ENCODE peak calls at places on chromosomes 11 and 22, in ten cellular contexts. T is transverse colon, X is HCT116, L is endothelial cell of umbilical vein, Z is spleen, J is Panc1, V is stomach, C is GM12878, D is SK-N-SH, N is sigmoid colon. I is an unnamed sample. For H3K9me3, the result is how much of the 10 kb centered on the place peaks cover.

GRCh38 chr11:94681852-94682251 is 86.3 kb upstream of the AMOTL1 start:
- DNase-seq in T (no peak), J (no peak), Z (no peak), N (no peak), X (no peak), C (no peak), V (no peak), D (no peak), L (no peak), I (no peak)

GRCh38 chr11:60367009-60367408 is 11.3 kb upstream of the MS4A7 start:
- DNase-seq in V (no peak), J (no peak), Z (no peak), C (peak), N (no peak), T (no peak), D (no peak), X (no peak), L (no peak), I (no peak)

GRCh38 chr22:49769691-49770315 is 57.9 kb downstream of the BRD1 start:
- DNase-seq in T (peak), V (no peak), D (no peak), X (no peak), J (no peak), N (peak), L (no peak), C (no peak), Z (peak), I (no peak)

GRCh38 chr22:41288245-41288946 is 2.4 kb upstream of the RANGAP1 start:
- DNase-seq in D (no peak), C (no peak), Z (no peak), L (peak), N (peak), J (peak), T (peak), X (peak), V (peak), I (no peak)

GRCh38 chr11:75503531-75504099 is 22.1 kb downstream of the GDPD5 start:
- DNase-seq in T (peak), C (no peak), V (no peak), D (no peak), Z (no peak), J (no peak), X (no peak), N (no peak), L (no peak), I (no peak)

GRCh38 chr11:122020902-122021301 is 95.1 kb downstream of the BLID start:
- DNase-seq in X (no peak), J (no peak), Z (no peak), D (peak), V (no peak), L (peak), T (no peak), C (no peak), N (no peak), I (no peak)

GRCh38 chr11:45091563-45092392 is 54.7 kb upstream of the PRDM11 start:
- DNase-seq in X (no peak), T (no peak), C (no peak), D (no peak), V (no peak), Z (peak), L (peak), N (peak), J (no peak), I (no peak)

GRCh38 chr22:50146440-50147228 is 23.9 kb upstream of the PANX2 start:
- DNase-seq in C (no peak), V (peak), L (no peak), J (no peak), N (peak), D (peak), T (peak), X (peak), Z (no peak), I (no peak)

GRCh38 chr11:12600829-12601228 is 73.4 kb upstream of the TEAD1 start:
- DNase-seq in J (no peak), N (no peak), D (no peak), C (no peak), T (no peak), Z (no peak), L (no peak), V (no peak), X (no peak), I (no peak)

GRCh38 chr11:76600124-76600655 is 70.4 kb downstream of the LRRC32 start:
- DNase-seq in C (no peak), N (no peak), V (no peak), T (no peak), Z (no peak), L (no peak), J (no peak), D (no peak), X (no peak), I (peak)

GRCh38 chr11:27912916-27913315 is 195.0 kb downstream of the KIF18A start:
- DNase-seq in T (no peak), X (no peak), C (no peak), L (no peak), D (no peak), N (no peak), Z (no peak), V (no peak), J (no peak), I (no peak)

GRCh38 chr22:42490244-42490832 is 29.3 kb downstream of the RRP7A start:
- DNase-seq in Z (peak), N (no peak), L (no peak), J (no peak), V (peak), T (no peak), D (no peak), C (no peak), X (no peak), I (no peak)

GRCh38 chr11:43866520-43866919 is 14.1 kb upstream of the ALKBH3 start:
- DNase-seq in V (no peak), D (no peak), C (no peak), J (no peak), T (no peak), Z (no peak), N (no peak), X (no peak), L (peak), I (no peak)

GRCh38 chr11:118915941-118916841 is 9.5 kb downstream of the BCL9L start:
- DNase-seq in C (no peak), V (no peak), J (no peak), T (no peak), N (peak), D (no peak), Z (no peak), X (no peak), L (no peak), I (no peak)

DNA sequence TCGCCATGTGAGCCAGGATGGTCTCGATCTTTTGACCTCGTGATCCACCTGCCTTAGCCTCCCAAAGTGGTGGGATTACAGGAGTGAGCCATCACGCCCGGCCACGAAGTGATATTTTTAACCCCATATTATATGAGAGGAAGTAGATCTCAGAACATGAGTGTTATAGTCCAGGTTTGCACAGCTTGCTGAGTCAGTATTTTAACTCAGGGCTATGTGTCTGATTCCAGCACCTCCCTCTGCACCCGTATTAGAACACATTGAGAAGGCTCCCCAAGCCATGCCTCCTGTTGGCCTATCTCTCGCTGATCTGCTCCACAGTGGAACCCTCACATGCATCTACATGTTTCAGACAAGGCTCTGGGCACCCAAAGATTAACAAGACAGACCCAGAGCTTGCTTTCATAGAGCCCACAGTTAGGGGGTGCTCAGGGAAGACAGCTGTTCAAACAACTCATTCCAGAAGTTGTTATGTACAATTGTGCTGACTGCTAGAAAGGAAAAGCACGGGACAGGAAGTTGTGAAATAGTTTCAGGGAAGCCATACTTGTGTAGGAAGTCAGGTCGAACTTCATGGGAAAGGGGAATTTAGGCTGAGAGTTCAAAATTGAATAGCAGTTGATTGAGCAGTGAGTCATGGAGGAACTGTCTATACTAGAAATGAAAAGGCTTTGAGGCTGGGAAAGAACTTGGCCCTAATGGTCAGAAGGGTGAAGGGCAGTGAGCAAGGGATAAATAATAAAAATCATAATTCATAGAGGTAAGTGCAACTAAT is 49.3 kb upstream of the CLPB start:
- DNase-seq in D (no peak), V (no peak), Z (no peak), N (no peak), T (no peak), X (no peak), C (no peak), J (peak), L (peak), I (no peak)
- TF ChIP-seq POLR2AphosphoS5 in D (no peak), V (peak), Z (no peak), N (no peak), T (no peak), X (no peak), C (no peak), J (no peak), L (peak), I (peak)

DNA sequence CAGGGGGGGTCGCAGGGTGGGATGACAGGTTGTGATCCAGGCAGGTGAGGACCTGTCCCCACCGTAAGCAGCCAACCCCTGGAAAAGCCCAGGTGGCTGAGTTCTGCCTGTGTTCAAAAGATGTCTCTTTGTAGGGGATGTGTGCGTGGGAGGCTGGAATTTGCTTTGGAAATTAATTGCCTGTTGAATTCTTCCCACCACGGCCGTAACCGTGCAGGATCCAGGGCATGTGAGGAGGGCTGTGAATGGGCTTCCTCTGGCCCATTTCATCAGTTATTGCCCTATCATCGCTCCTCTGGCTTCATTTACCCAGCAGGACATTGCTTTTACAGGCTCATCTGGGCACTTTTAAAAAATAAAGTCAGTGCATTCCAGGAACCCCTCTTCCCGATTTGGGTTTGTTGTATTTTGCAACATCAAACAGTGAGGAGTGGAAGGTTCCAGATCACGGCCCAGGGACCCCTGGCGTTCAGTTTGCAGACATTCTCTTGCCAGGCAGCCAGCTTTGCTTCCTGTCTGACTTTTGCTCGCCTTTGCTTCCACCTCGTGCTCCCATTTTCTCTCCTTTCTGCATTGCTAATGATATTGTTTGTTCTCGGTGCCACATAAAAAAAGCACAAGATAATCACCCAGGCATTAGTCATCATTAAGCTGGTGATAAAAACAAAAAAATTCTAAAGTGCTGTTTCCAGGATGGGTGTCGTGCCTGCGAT is 1306.6 kb downstream of the BRD1 start:
- DNase-seq in D (no peak), J (no peak), Z (no peak), V (no peak), N (no peak), T (no peak), X (no peak), C (no peak), L (no peak), I (no peak)
- H3K9me3 ChIP-seq in D (under half), J (under half), Z (under half), V (under half), N (under half), T (under half), X (under half), C (under half), L (under half), I (under half)

DNA sequence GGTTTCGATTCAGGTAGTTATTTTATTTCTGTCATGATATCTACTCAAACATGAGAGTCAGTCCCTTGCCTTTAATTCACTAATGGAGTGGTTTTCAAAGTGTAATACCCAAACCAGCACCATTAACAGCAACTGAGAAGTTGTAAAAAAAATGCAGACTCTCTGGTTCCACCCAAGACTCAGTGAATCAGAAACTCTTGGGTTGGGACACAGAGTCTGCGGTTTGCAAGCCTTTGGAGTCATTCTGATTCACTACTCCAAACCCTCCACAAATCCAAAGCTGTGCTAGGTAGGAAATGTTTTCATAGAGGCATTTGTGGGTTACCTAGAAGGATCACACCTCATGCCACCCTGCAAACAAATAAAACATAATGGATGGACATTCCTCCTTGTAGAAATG is 340.1 kb downstream of the NTM start:
- DNase-seq in T (no peak), C (no peak), J (no peak), D (no peak), L (no peak), V (no peak), Z (no peak), X (no peak), N (no peak), I (no peak)
- TF ChIP-seq POLR2AphosphoS5 in T (no peak), C (no peak), J (no peak), D (no peak), L (no peak), V (no peak), Z (no peak), X (no peak), N (no peak), I (no peak)

GRCh38 chr11:91798240-91798639 is 426.4 kb upstream of the FAT3 start:
- DNase-seq in J (no peak), L (no peak), N (no peak), X (no peak), T (no peak), V (no peak), Z (no peak), D (no peak), C (no peak), I (no peak)
- H3K9me3 ChIP-seq in J (under half), L (under half), N (under half), X (under half), T (under half), V (under half), Z (under half), D (under half), C (under half), I (under half)

GRCh38 chr11:64242920-64243854 is 2.3 kb downstream of the FKBP2 start:
- DNase-seq in D (no peak), X (no peak), C (no peak), T (no peak), Z (no peak), J (no peak), V (no peak), L (no peak), N (no peak), I (no peak)

GRCh38 chr11:64241175-64241429 is 207 bp downstream of the FKBP2 start:
- DNase-seq in X (no peak), D (no peak), V (no peak), C (peak), L (no peak), N (no peak), J (no peak), T (no peak), Z (no peak), I (no peak)

GRCh38 chr11:64239662-64240466 is 1.0 kb upstream of the FKBP2 start:
- DNase-seq in N (no peak), T (no peak), J (no peak), V (no peak), X (no peak), Z (no peak), L (no peak), C (peak), D (no peak), I (no peak)

GRCh38 chr11:64240467-64241174 is at the start of gene FKBP2:
- DNase-seq in V (peak), D (peak), J (peak), C (peak), L (peak), T (peak), Z (peak), X (peak), N (peak), I (peak)

GRCh38 chr11:64241430-64242153 is 697 bp downstream of the FKBP2 start:
- DNase-seq in X (peak), D (peak), V (peak), Z (peak), J (peak), T (peak), N (peak), C (no peak), L (peak), I (peak)
- TF ChIP-seq POLR2AphosphoS5 in X (peak), D (peak), V (no peak), Z (peak), J (peak), T (peak), N (peak), C (peak), L (peak), I (peak)

DNA sequence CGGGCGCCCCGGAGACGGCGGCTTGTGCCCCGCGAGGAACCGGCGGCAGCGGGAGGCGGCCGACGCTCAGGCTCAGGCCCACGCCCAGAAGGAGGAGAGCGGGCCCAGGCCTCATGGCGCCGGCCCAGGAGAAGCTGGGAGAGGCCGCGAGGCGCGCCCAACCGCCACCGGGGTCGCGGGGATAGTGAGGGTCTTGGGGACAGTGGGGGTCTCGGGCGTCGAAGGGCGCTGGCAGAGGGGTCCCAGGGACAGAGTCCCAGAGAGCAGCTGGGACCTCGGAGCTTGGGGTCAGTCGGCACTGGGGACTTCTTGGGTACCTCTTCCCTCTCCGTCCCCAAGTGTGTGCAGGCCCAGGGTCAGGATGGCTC is at the start of gene PKDREJ:
- DNase-seq in X (no peak), J (no peak), L (no peak), V (no peak), C (no peak), N (no peak), Z (no peak), T (no peak), D (no peak), I (peak)
- H3K9me3 ChIP-seq in X (under half), J (under half), L (under half), V (under half), C (under half), N (under half), Z (under half), T (under half), D (under half), I (under half)

DNA sequence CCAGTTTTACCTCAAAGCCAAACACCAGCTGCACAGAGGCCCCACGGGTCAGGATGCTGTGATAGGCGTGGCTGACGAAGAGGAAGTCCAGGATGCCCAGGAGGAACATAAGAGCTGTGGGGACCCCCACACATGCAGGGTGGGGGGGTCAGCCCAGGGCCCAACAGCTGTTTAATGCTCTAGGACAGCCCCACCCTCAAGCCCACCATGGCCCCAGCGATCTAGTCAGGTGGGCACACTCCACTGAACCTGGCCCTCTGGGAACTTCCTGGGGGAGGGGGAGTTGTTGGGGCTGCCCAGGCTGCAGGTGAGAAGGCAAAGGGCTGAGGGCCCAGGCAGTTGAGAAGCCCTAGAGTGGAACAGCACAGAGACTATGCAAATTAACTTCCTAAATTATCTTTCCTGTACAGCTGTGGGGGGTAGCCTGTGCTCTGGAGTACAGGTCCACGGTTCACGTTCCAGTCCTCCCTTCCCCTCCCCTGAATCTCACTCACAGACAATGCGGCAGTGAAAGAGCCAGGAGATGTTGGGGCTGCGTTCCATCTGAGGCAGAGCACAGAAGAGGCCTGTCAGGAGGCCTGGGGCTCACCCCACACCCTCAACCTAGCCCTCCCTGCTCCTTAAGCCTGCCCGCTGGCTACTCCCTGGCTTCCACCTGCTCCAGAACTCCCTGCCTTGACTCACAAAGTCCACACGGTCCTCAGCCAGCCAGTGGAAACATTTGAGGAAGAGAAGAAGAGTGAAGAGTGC is 1.9 kb downstream of the SYVN1 start:
- DNase-seq in T (no peak), N (peak), X (no peak), D (no peak), V (no peak), Z (peak), L (no peak), J (no peak), C (no peak), I (no peak)
- TF ChIP-seq POLR2AphosphoS5 in T (no peak), N (no peak), X (no peak), D (no peak), V (no peak), Z (peak), L (no peak), J (no peak), C (no peak), I (no peak)

GRCh38 chr11:96279421-96280290 is 63.3 kb downstream of the MAML2 start:
- DNase-seq in L (no peak), X (no peak), Z (no peak), D (no peak), N (no peak), V (no peak), J (no peak), C (no peak), T (no peak), I (no peak)
- H3K9me3 ChIP-seq in L (under half), X (under half), Z (under half), D (under half), N (under half), V (under half), J (under half), C (under half), T (under half), I (under half)

GRCh38 chr11:9535189-9535781 is 38.2 kb upstream of the WEE1 start:
- DNase-seq in L (peak), D (peak), J (peak), V (peak), N (peak), Z (peak), T (peak), X (peak), C (peak), I (peak)
- TF ChIP-seq POLR2AphosphoS5 in L (no peak), D (no peak), J (no peak), V (no peak), N (no peak), Z (peak), T (no peak), X (no peak), C (no peak), I (peak)